ENCODE peak calls at places on chromosomes 7 and 10, in six cellular contexts. One of them, this sample, is unnamed.
A peak's percentile ranks its signal among the peaks of the same experiment; 100 is the strongest.

GRCh38 chr10:91528768-91529167 is 104.1 kb downstream of the PPP1R3C start:
- DNase-seq in T1000: no peak
- DNase-seq in Calu3: no peak
- DNase-seq in effector memory CD8-positive, alpha-beta T cell: no peak
- DNase-seq in ovary: no peak
- DNase-seq in fibroblast of the conjunctiva: no peak
- DNase-seq in this sample: peak; percentile 10

GRCh38 chr10:114857922-114858629 is 36.5 kb downstream of the FHIP2A start:
- DNase-seq in T1000: no peak
- DNase-seq in fibroblast of the conjunctiva: no peak
- DNase-seq in effector memory CD8-positive, alpha-beta T cell: no peak
- DNase-seq in Calu3: no peak
- DNase-seq in ovary: no peak
- DNase-seq in this sample: no peak

GRCh38 chr7:74233655-74234280 is 20.4 kb downstream of the RFC2 start:
- DNase-seq in effector memory CD8-positive, alpha-beta T cell: no peak
- DNase-seq in ovary: no peak
- DNase-seq in T1000: no peak
- DNase-seq in Calu3: no peak
- DNase-seq in fibroblast of the conjunctiva: no peak
- DNase-seq in this sample: no peak

GRCh38 chr10:91683976-91684375 is 51.1 kb upstream of the PPP1R3C start:
- DNase-seq in effector memory CD8-positive, alpha-beta T cell: no peak
- DNase-seq in ovary: no peak
- DNase-seq in fibroblast of the conjunctiva: peak; percentile 28
- DNase-seq in Calu3: no peak
- DNase-seq in T1000: peak; percentile 39
- DNase-seq in this sample: no peak

GRCh38 chr10:34996843-34997242 is 93.3 kb downstream of the CUL2 start:
- DNase-seq in T1000: no peak
- DNase-seq in ovary: no peak
- DNase-seq in Calu3: no peak
- DNase-seq in effector memory CD8-positive, alpha-beta T cell: no peak
- DNase-seq in fibroblast of the conjunctiva: no peak
- DNase-seq in this sample: no peak

GRCh38 chr7:69598487-69599148 is 343 bp downstream of the AUTS2 start:
- DNase-seq in effector memory CD8-positive, alpha-beta T cell: no peak
- DNase-seq in fibroblast of the conjunctiva: no peak
- DNase-seq in T1000: no peak
- DNase-seq in Calu3: peak; percentile 0
- DNase-seq in ovary: peak; percentile 29
- DNase-seq in this sample: no peak

GRCh38 chr7:158819571-158820203 is 9.6 kb downstream of the ESYT2 start:
- DNase-seq in Calu3: no peak
- DNase-seq in T1000: no peak
- DNase-seq in effector memory CD8-positive, alpha-beta T cell: no peak
- DNase-seq in fibroblast of the conjunctiva: no peak
- DNase-seq in ovary: no peak
- DNase-seq in this sample: no peak

GRCh38 chr7:123410273-123410928 is 124.0 kb downstream of the IQUB start:
- DNase-seq in effector memory CD8-positive, alpha-beta T cell: no peak
- DNase-seq in T1000: no peak
- DNase-seq in Calu3: no peak
- DNase-seq in fibroblast of the conjunctiva: peak; percentile 73
- DNase-seq in ovary: peak; percentile 60
- DNase-seq in this sample: no peak

GRCh38 chr7:130153251-130153908 is 51.8 kb downstream of the TMEM209 start:
- DNase-seq in effector memory CD8-positive, alpha-beta T cell: no peak
- DNase-seq in Calu3: no peak
- DNase-seq in ovary: no peak
- DNase-seq in T1000: no peak
- DNase-seq in fibroblast of the conjunctiva: no peak
- DNase-seq in this sample: no peak

GRCh38 chr10:970311-971149 is 17.7 kb upstream of the GTPBP4 start:
- DNase-seq in effector memory CD8-positive, alpha-beta T cell: no peak
- DNase-seq in ovary: no peak
- DNase-seq in Calu3: no peak
- DNase-seq in fibroblast of the conjunctiva: no peak
- DNase-seq in T1000: no peak
- DNase-seq in this sample: peak; percentile 47

GRCh38 chr7:34385385-34385784 is 272.6 kb upstream of the NPSR1 start:
- DNase-seq in Calu3: no peak
- DNase-seq in ovary: no peak
- DNase-seq in T1000: no peak
- DNase-seq in effector memory CD8-positive, alpha-beta T cell: no peak
- DNase-seq in fibroblast of the conjunctiva: no peak
- DNase-seq in this sample: no peak

GRCh38 chr10:107054469-107055156 is 109.9 kb downstream of the SORCS1 start:
- DNase-seq in effector memory CD8-positive, alpha-beta T cell: no peak
- DNase-seq in ovary: no peak
- DNase-seq in Calu3: no peak
- DNase-seq in T1000: no peak
- DNase-seq in fibroblast of the conjunctiva: no peak
- DNase-seq in this sample: no peak

GRCh38 chr7:34845666-34846361 is 187.8 kb downstream of the NPSR1 start:
- DNase-seq in T1000: no peak
- DNase-seq in effector memory CD8-positive, alpha-beta T cell: no peak
- DNase-seq in ovary: no peak
- DNase-seq in fibroblast of the conjunctiva: no peak
- DNase-seq in Calu3: peak; percentile 50
- DNase-seq in this sample: no peak